ENCODE peak calls at places on chromosomes 4 and X, in ten cellular contexts. K, L, Q, X, T, H, F, R, W and A are unnamed samples.

GRCh38 chr4:86264269-86264668 is 95.6 kb downstream of the MAPK10 start:
- DNase-seq in K (no peak), L (no peak), Q (no peak), X (no peak), T (no peak), H (peak; percentile 9), F (peak; percentile 6), R (no peak), W (no peak), A (no peak)

GRCh38 chr4:121308328-121308663 is 72.5 kb downstream of the QRFPR start:
- DNase-seq in K (no peak), L (no peak), Q (no peak), X (no peak), T (no peak), H (no peak), F (no peak), R (no peak), W (no peak), A (no peak)

GRCh38 chr4:11218692-11219091 is 210.0 kb downstream of the HS3ST1 start:
- DNase-seq in K (no peak), L (no peak), Q (no peak), X (no peak), T (no peak), H (no peak), F (peak; percentile 6), R (no peak), W (no peak), A (no peak)

GRCh38 chrX:71492086-71493065 is 40.5 kb upstream of the OGT start:
- DNase-seq in K (no peak), L (no peak), Q (peak; percentile 41), X (peak; percentile 73), T (peak; percentile 53), H (peak; percentile 3), F (no peak), R (peak; percentile 23), W (peak; percentile 40), A (peak; percentile 57)

GRCh38 chrX:103845165-103845653 is 13.2 kb upstream of the RAB9B start:
- DNase-seq in K (peak; percentile 38), L (peak; percentile 91), Q (peak; percentile 81), X (peak; percentile 59), T (peak; percentile 34), H (peak; percentile 71), F (peak; percentile 90), R (peak; percentile 25), W (peak; percentile 56), A (peak; percentile 76)

GRCh38 chrX:70592091-70592490 is 147.5 kb downstream of the DLG3 start:
- DNase-seq in K (peak; percentile 4), L (no peak), Q (peak; percentile 43), X (no peak), T (no peak), H (no peak), F (peak; percentile 32), R (no peak), W (no peak), A (peak; percentile 82)

GRCh38 chr4:101282076-101282844 is 65.1 kb downstream of the PPP3CA start:
- DNase-seq in K (no peak), L (peak; percentile 57), Q (no peak), X (no peak), T (no peak), H (no peak), F (no peak), R (no peak), W (no peak), A (no peak)

GRCh38 chr4:82784615-82785247 is 13.9 kb downstream of the SCD5 start:
- DNase-seq in K (no peak), L (peak; percentile 62), Q (peak; percentile 74), X (no peak), T (no peak), H (no peak), F (peak; percentile 60), R (no peak), W (no peak), A (peak; percentile 78)

GRCh38 chrX:151970661-151971060 is 3.8 kb downstream of the GABRE start:
- DNase-seq in K (peak; percentile 77), L (no peak), Q (peak; percentile 91), X (no peak), T (peak; percentile 71), H (no peak), F (peak; percentile 89), R (peak; percentile 47), W (peak; percentile 86), A (peak; percentile 93)

GRCh38 chr4:2891294-2891693 is 47.6 kb downstream of the ADD1 start:
- DNase-seq in K (no peak), L (no peak), Q (peak; percentile 60), X (no peak), T (no peak), H (no peak), F (peak; percentile 72), R (no peak), W (no peak), A (peak; percentile 71)

GRCh38 chr4:150178161-150178560 is 99.9 kb downstream of the DCLK2 start:
- DNase-seq in K (peak; percentile 11), L (no peak), Q (peak; percentile 56), X (no peak), T (no peak), H (no peak), F (peak; percentile 17), R (no peak), W (no peak), A (no peak)

GRCh38 chr4:180675368-180675675 is 1567.9 kb upstream of the TENM3 start:
- DNase-seq in K (no peak), L (no peak), Q (no peak), X (no peak), T (no peak), H (no peak), F (no peak), R (no peak), W (no peak), A (no peak)

GRCh38 chr4:153546273-153546672 is 80.1 kb downstream of the TMEM131L start:
- DNase-seq in K (no peak), L (no peak), Q (no peak), X (no peak), T (no peak), H (no peak), F (no peak), R (no peak), W (no peak), A (no peak)

GRCh38 chr4:81405900-81406401 is 65.8 kb downstream of the RASGEF1B start:
- DNase-seq in K (peak; percentile 30), L (no peak), Q (peak; percentile 80), X (peak; percentile 68), T (no peak), H (peak; percentile 86), F (peak; percentile 90), R (peak; percentile 38), W (peak; percentile 40), A (peak; percentile 80)

GRCh38 chr4:107862658-107863057 is 37.9 kb downstream of the SGMS2 start:
- DNase-seq in K (no peak), L (no peak), Q (peak; percentile 68), X (peak; percentile 4), T (no peak), H (no peak), F (peak; percentile 81), R (peak; percentile 15), W (peak; percentile 42), A (peak; percentile 86)

GRCh38 chr4:1842339-1842895 is 13.5 kb downstream of the LETM1 start:
- DNase-seq in K (no peak), L (peak; percentile 68), Q (no peak), X (no peak), T (no peak), H (no peak), F (peak; percentile 51), R (no peak), W (no peak), A (no peak)

GRCh38 chr4:4981427-4981826 is 37.8 kb downstream of the CYTL1 start:
- DNase-seq in K (no peak), L (no peak), Q (no peak), X (no peak), T (no peak), H (no peak), F (no peak), R (no peak), W (no peak), A (peak; percentile 79)

GRCh38 chrX:46811101-46811500 is 25.7 kb upstream of the RP2 start:
- DNase-seq in K (no peak), L (no peak), Q (no peak), X (no peak), T (no peak), H (no peak), F (no peak), R (no peak), W (no peak), A (peak; percentile 14)

GRCh38 chrX:131187234-131187633 is 101.9 kb downstream of the IGSF1 start:
- DNase-seq in K (no peak), L (peak; percentile 45), Q (no peak), X (no peak), T (no peak), H (peak; percentile 4), F (no peak), R (no peak), W (no peak), A (no peak)
- TF ChIP-seq CTCF in K (no peak), L (peak; percentile 66), Q (no peak), X (no peak), T (no peak), H (no peak), F (no peak), R (no peak), W (no peak), A (no peak)

DNA sequence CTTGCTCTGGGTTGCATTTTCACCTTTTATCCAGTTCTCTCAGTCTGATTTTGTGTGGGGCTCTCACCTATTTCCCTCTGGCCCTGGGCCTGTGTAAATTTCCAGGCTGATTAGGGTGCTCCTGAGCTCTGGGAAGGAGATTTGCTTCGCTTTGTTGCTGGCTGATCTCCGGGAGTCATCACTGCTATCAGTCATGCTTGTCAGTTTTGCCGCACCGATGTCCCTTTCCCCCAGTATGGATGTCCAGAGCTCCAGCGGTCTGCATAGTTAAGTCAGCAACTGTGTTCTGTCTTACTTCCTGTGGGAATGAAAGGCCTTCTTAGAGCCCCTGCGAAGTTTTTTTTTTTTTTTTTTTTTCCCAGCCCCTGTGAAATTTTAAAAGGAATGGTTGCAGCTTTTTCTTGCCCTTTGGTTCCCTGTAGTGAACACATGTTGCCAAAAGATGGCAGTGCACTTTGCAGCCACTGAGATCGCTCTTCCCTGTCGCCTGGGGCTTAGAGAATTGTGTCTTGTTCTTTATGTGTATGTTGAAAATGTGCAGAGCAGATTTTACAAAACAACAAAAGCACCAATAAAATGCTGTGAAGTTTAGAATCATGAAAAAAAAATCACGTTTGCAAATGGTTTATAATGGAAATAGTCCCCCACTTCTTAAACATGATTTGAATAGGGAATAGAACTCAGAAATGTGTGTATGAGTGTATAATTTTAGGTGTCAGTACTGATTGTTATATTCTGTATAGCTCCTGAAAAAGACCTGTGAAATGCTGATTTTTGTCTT is 109.2 kb upstream of the SLC4A4 start:
- DNase-seq in K (no peak), L (peak; percentile 67), Q (peak; percentile 69), X (peak; percentile 30), T (no peak), H (peak; percentile 77), F (peak; percentile 62), R (peak; percentile 18), W (no peak), A (peak; percentile 47)
- H3K4me3 ChIP-seq in K (no peak overlapping the region), L (no peak overlapping the region), Q (no peak overlapping the region), X (no peak overlapping the region), T (peak overlapping the region; percentile 26), H (no peak overlapping the region), F (no peak overlapping the region), R (no peak overlapping the region), W (no peak overlapping the region), A (no peak overlapping the region)

GRCh38 chr4:12409507-12410190 is 981.0 kb upstream of the HS3ST1 start:
- DNase-seq in K (no peak), L (no peak), Q (peak; percentile 5), X (no peak), T (no peak), H (no peak), F (peak; percentile 17), R (no peak), W (no peak), A (peak; percentile 69)
- TF ChIP-seq CTCF in K (no peak), L (no peak), Q (no peak), X (no peak), T (no peak), H (peak; percentile 55), F (no peak), R (no peak), W (no peak), A (peak; percentile 15)

GRCh38 chr4:79514637-79515320 is 106.8 kb upstream of the GK2 start:
- DNase-seq in K (no peak), L (no peak), Q (no peak), X (no peak), T (no peak), H (no peak), F (no peak), R (no peak), W (no peak), A (no peak)
- H3K4me3 ChIP-seq in K (no peak overlapping the region), L (no peak overlapping the region), Q (no peak overlapping the region), X (no peak overlapping the region), T (no peak overlapping the region), H (no peak overlapping the region), F (no peak overlapping the region), R (no peak overlapping the region), W (no peak overlapping the region), A (no peak overlapping the region)